ENCODE peak calls at places on chromosomes 11 and 22, in seven cellular contexts. K is SK-N-SH; L is Karpas-422; A is GM23248; U is upper lobe of right lung; S is naive thymus-derived CD4-positive, alpha-beta T cell; W is small intestine. J is an unnamed sample.

GRCh38 chr22:30429887-30430286 is 4.3 kb downstream of the MTFP1 start:
- DNase-seq in L (no peak), S (no peak), W (no peak), K (no peak), U (no peak), A (no peak), J (no peak)

GRCh38 chr11:7595016-7595869 is 78.1 kb downstream of the CYB5R2 start:
- DNase-seq in L (no peak), S (no peak), W (no peak), A (peak; percentile 63), K (no peak), U (no peak), J (no peak)

GRCh38 chr22:42869888-42870480 is 12.9 kb upstream of the ARFGAP3 start:
- DNase-seq in S (no peak), L (no peak), A (no peak), U (no peak), W (no peak), K (no peak), J (peak; percentile 57)

GRCh38 chr11:75242722-75243600 is 2.4 kb downstream of the TPBGL start:
- DNase-seq in A (no peak), W (no peak), K (peak; percentile 3), U (no peak), L (no peak), S (no peak), J (peak; percentile 52)

GRCh38 chr11:65422633-65423515 is at the start of gene NEAT1:
- DNase-seq in L (peak; percentile 94), A (peak; percentile 88), S (peak; percentile 78), K (peak; percentile 85), W (peak; percentile 92), U (peak; percentile 96), J (no peak)

GRCh38 chr11:17385492-17385891 is 3.0 kb downstream of the KCNJ11 start:
- DNase-seq in A (no peak), K (no peak), U (no peak), W (no peak), S (no peak), L (no peak), J (no peak)

GRCh38 chr22:29635734-29636357 is 32.4 kb downstream of the NF2 start:
- DNase-seq in S (no peak), A (peak; percentile 77), K (peak; percentile 60), W (peak; percentile 48), U (no peak), L (peak; percentile 75), J (no peak)

GRCh38 chr11:12715131-12715530 is 40.9 kb downstream of the TEAD1 start:
- DNase-seq in L (no peak), S (no peak), W (no peak), U (no peak), K (no peak), A (no peak), J (no peak)

GRCh38 chr11:104148074-104148473 is 15.9 kb downstream of the PDGFD start:
- DNase-seq in K (no peak), W (no peak), U (no peak), L (no peak), S (no peak), A (peak; percentile 74), J (no peak)

DNA sequence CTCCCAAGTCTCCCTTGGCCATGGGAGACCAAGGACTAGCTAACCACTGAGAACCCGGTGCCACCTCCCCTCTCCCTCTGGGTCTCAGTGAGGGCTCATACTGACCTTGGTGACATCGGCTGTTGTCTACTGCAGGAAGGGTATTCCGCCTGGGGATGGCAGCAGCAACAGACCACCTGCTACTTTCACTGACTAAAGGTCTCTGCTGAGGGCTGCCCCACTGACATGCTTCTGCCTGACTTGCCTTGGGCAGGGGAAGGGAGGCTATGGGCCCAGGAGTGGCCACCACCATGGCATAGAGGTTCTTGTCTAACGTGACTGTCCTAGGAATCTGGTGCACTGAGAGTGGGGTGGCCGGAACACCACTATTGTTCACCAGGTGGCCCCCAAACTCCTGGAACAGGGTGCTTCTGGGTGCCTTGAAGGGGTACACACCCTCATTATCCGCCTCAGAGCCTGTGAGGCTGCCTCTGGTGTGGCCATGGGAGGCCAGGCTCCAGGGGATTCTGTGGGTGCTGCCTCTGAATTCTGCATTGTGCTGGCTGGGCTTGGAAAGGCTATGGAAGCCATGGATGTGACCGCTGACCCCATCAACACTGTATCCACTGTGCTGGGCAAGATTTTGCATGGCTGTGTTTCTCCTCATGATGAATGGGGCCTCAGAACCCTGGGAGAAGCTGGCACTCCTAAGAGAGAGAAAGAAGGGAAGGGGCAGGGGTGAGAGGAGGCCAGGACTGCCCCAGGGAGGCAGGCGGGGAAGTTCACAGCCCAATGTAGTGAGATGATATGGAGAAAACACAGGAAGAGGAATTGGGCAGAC is 38.3 kb downstream of the GAB4 start:
- DNase-seq in U (no peak), W (no peak), A (no peak), S (no peak), K (no peak), L (no peak), J (no peak)
- H3K9me3 ChIP-seq in U (no peaks in the 10 kb centered on the region), W (no peaks in the 10 kb centered on the region), A (no peaks in the 10 kb centered on the region), S (no peaks in the 10 kb centered on the region), K (no peaks in the 10 kb centered on the region), L (no peaks in the 10 kb centered on the region), J (no peaks in the 10 kb centered on the region)

DNA sequence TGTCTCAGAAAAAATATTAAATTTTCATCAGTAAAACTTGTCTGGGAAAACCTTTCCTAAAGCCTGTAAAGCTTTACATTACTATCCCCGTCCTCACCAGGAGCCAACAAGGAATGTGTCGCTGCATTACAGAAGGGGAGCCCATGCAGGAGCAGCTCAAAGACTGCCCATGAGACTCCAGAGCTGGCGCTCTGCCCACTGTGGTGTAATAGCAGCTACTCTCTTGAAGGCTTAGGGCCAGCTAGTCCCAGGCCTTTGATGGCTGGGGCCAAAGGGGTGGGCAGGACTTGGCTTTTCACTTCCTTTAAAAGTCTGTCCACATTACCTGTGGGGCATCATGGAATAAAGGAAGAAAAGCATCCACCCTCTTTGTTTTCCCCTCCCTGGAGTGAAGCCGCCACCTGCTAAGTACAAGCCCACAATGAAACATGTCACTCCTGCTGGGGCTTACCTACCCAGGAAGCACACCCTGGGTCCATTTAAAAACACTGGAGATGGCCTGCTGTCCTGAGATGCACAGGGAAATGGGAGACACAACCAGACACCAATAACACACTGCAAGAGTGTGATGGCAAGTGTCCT is 150.7 kb downstream of the ADAMTS15 start:
- DNase-seq in W (no peak), U (peak; percentile 87), A (peak; percentile 45), L (no peak), S (no peak), K (no peak), J (no peak)
- H3K9me3 ChIP-seq in W (no peaks in the 10 kb centered on the region), U (no peaks in the 10 kb centered on the region), A (no peaks in the 10 kb centered on the region), L (no peaks in the 10 kb centered on the region), S (no peaks in the 10 kb centered on the region), K (no peaks in the 10 kb centered on the region), J (peaks cover 6% of the 10 kb centered on the region)

GRCh38 chr11:29025001-29025400 is 916.8 kb downstream of the METTL15 start:
- DNase-seq in A (peak; percentile 29), U (no peak), K (no peak), L (no peak), S (no peak), W (no peak), J (no peak)
- H3K9me3 ChIP-seq in A (peaks cover 2% of the 10 kb centered on the region), U (peaks cover 4% of the 10 kb centered on the region), K (peaks cover 7% of the 10 kb centered on the region), L (peaks cover 16% of the 10 kb centered on the region), S (no peaks in the 10 kb centered on the region), W (no peaks in the 10 kb centered on the region), J (peaks cover 8% of the 10 kb centered on the region)

GRCh38 chr22:46259374-46259773 is 3.8 kb downstream of the PKDREJ start:
- DNase-seq in W (no peak), U (no peak), S (no peak), A (no peak), L (no peak), K (no peak), J (no peak)
- H3K9me3 ChIP-seq in W (no peaks in the 10 kb centered on the region), U (no peaks in the 10 kb centered on the region), S (no peaks in the 10 kb centered on the region), A (no peaks in the 10 kb centered on the region), L (no peaks in the 10 kb centered on the region), K (no peaks in the 10 kb centered on the region), J (peaks cover 3% of the 10 kb centered on the region)

DNA sequence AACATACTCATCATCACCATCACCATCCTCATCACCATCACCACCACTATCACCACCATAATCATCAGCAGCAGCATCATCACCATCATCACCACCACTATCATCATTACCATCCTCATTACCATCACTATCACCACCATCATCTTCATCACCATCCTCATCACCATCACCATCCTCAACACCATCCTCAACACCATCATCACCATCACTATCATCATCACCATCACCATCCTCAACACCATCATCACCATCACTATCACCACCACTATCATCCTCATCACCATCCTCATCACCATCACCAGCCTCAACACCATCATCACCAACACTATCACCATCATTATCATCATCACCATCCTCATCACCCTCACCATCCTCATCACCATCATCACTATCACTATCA is 16.6 kb downstream of the RTN4R start:
- DNase-seq in L (no peak), S (no peak), W (no peak), U (no peak), K (no peak), A (no peak), J (no peak)
- H3K9me3 ChIP-seq in L (no peaks in the 10 kb centered on the region), S (no peaks in the 10 kb centered on the region), W (no peaks in the 10 kb centered on the region), U (no peaks in the 10 kb centered on the region), K (no peaks in the 10 kb centered on the region), A (no peaks in the 10 kb centered on the region), J (no peaks in the 10 kb centered on the region)

DNA sequence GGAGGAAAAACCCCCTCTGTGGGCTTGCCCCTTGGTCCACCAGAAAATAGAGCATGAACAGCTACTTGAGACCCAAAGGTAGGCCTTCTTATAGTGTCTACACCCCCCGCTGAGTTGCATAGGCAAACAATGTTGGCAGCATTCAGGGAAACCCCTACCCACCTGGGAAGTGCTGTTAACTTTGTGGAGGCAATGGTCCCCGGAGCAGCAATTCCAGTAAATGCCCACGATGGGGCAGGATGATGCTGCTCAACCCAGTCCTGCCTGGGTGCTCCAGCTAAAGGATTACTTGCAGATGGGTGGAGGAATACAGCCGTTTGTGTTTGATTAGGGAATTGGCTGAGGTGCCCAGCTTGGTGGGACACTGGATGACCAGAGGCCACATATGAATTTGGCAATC is 381.3 kb upstream of the ANO5 start:
- DNase-seq in U (no peak), W (peak; percentile 4), S (no peak), L (peak; percentile 43), K (no peak), A (no peak), J (peak; percentile 26)
- H3K9me3 ChIP-seq in U (no peaks in the 10 kb centered on the region), W (no peaks in the 10 kb centered on the region), S (no peaks in the 10 kb centered on the region), L (no peaks in the 10 kb centered on the region), K (peaks cover 4% of the 10 kb centered on the region), A (no peaks in the 10 kb centered on the region), J (peaks cover 5% of the 10 kb centered on the region)

GRCh38 chr22:47289316-47289985 is 527.0 kb downstream of the TBC1D22A start:
- DNase-seq in L (no peak), K (no peak), U (peak; percentile 17), S (no peak), A (no peak), W (no peak), J (peak; percentile 70)
- H3K9me3 ChIP-seq in L (no peaks in the 10 kb centered on the region), K (no peaks in the 10 kb centered on the region), U (no peaks in the 10 kb centered on the region), S (no peaks in the 10 kb centered on the region), A (no peaks in the 10 kb centered on the region), W (no peaks in the 10 kb centered on the region), J (no peaks in the 10 kb centered on the region)

GRCh38 chr11:28526406-28526751 is 418.2 kb downstream of the METTL15 start:
- DNase-seq in K (no peak), W (no peak), S (no peak), A (peak; percentile 49), U (no peak), L (no peak), J (peak; percentile 72)
- H3K9me3 ChIP-seq in K (no peaks in the 10 kb centered on the region), W (no peaks in the 10 kb centered on the region), S (no peaks in the 10 kb centered on the region), A (peaks cover 3% of the 10 kb centered on the region), U (peaks cover 6% of the 10 kb centered on the region), L (no peaks in the 10 kb centered on the region), J (peaks cover 10% of the 10 kb centered on the region)

DNA sequence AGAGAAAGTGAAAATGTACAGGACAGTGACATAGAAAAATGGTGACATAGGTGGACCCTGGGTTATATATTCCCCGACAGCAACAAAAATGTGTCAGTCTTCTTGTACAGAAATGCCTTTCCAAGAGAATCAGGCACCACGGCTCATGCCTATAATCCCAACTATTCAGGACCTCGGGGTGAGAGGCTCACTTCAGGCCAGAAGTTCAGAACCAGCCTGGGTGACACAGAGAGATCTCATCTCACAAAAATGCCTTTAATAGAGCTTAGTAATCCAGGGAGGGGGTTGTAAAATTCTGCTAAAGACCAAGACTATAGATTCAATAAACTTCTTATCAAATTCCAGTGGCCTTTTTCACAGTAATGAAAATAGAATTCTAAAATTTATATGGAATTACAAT is 10.7 kb downstream of the ZNF195 start:
- DNase-seq in K (no peak), W (no peak), U (no peak), S (no peak), A (no peak), L (peak; percentile 35), J (no peak)
- H3K9me3 ChIP-seq in K (peaks cover 26% of the 10 kb centered on the region), W (peaks cover 2% of the 10 kb centered on the region), U (peaks cover 6% of the 10 kb centered on the region), S (peaks cover 5% of the 10 kb centered on the region), A (peaks cover 10% of the 10 kb centered on the region), L (peaks cover 56% of the 10 kb centered on the region), J (peaks cover 18% of the 10 kb centered on the region)